ENCODE peak calls at places on chromosomes 2 and 18, in nine cellular contexts. P, I, K, A, Y, T, V, D and R are unnamed samples. For H3K4me1 and H3K36me3, the result is how much of the 10 kb centered on the place peaks cover.

GRCh38 chr2:188050716-188051115 is 241.0 kb upstream of the GULP1 start:
- DNase-seq in P (no peak), I (peak), K (no peak), A (no peak), Y (no peak), T (no peak), V (no peak), D (peak), R (no peak)

GRCh38 chr18:46481048-46481846 is 175.8 kb downstream of the LOXHD1 start:
- DNase-seq in P (no peak), I (peak), K (peak), A (peak), Y (no peak), T (no peak), V (no peak), D (peak), R (peak)

GRCh38 chr2:181158453-181158852 is 178.0 kb downstream of the UBE2E3 start:
- DNase-seq in P (no peak), I (no peak), K (no peak), A (no peak), Y (no peak), T (no peak), V (no peak), D (no peak), R (no peak)

GRCh38 chr18:54316071-54316820 is 41.4 kb downstream of the STARD6 start:
- DNase-seq in P (no peak), I (no peak), K (no peak), A (no peak), Y (no peak), T (no peak), V (no peak), D (peak), R (no peak)

GRCh38 chr18:31683968-31684278 is 458 bp downstream of the B4GALT6 start:
- DNase-seq in P (no peak), I (no peak), K (no peak), A (no peak), Y (no peak), T (no peak), V (no peak), D (no peak), R (no peak)

GRCh38 chr2:230893881-230894781 is 29.4 kb downstream of the ITM2C start:
- DNase-seq in P (peak), I (no peak), K (no peak), A (peak), Y (no peak), T (no peak), V (no peak), D (no peak), R (no peak)

GRCh38 chr2:160652236-160652635 is 158.6 kb upstream of the RBMS1 start:
- DNase-seq in P (peak), I (peak), K (peak), A (peak), Y (no peak), T (no peak), V (peak), D (peak), R (no peak)

GRCh38 chr2:234191819-234192407 is 141.4 kb downstream of the SPP2 start:
- DNase-seq in P (no peak), I (peak), K (no peak), A (no peak), Y (no peak), T (no peak), V (no peak), D (peak), R (no peak)

GRCh38 chr2:201070966-201071304 is 536 bp downstream of the HYCC2 start:
- DNase-seq in P (no peak), I (no peak), K (no peak), A (peak), Y (no peak), T (no peak), V (no peak), D (peak), R (no peak)

GRCh38 chr2:232363784-232364615 is 14.6 kb upstream of the ALPP start:
- DNase-seq in P (peak), I (no peak), K (no peak), A (no peak), Y (no peak), T (no peak), V (no peak), D (peak), R (no peak)

GRCh38 chr2:130832296-130832940 is 4.3 kb upstream of the ARHGEF4 start:
- DNase-seq in P (peak), I (no peak), K (no peak), A (no peak), Y (no peak), T (no peak), V (no peak), D (no peak), R (no peak)

GRCh38 chr2:130835766-130836015 is 1.0 kb upstream of the ARHGEF4 start:
- DNase-seq in P (no peak), I (no peak), K (no peak), A (no peak), Y (no peak), T (no peak), V (no peak), D (no peak), R (no peak)

GRCh38 chr2:130834923-130835765 is 1.6 kb upstream of the ARHGEF4 start:
- DNase-seq in P (peak), I (no peak), K (no peak), A (no peak), Y (no peak), T (no peak), V (no peak), D (no peak), R (no peak)

GRCh38 chr2:130836501-130837174 is at the start of gene ARHGEF4:
- DNase-seq in P (peak), I (no peak), K (no peak), A (peak), Y (no peak), T (no peak), V (no peak), D (peak), R (no peak)

DNA sequence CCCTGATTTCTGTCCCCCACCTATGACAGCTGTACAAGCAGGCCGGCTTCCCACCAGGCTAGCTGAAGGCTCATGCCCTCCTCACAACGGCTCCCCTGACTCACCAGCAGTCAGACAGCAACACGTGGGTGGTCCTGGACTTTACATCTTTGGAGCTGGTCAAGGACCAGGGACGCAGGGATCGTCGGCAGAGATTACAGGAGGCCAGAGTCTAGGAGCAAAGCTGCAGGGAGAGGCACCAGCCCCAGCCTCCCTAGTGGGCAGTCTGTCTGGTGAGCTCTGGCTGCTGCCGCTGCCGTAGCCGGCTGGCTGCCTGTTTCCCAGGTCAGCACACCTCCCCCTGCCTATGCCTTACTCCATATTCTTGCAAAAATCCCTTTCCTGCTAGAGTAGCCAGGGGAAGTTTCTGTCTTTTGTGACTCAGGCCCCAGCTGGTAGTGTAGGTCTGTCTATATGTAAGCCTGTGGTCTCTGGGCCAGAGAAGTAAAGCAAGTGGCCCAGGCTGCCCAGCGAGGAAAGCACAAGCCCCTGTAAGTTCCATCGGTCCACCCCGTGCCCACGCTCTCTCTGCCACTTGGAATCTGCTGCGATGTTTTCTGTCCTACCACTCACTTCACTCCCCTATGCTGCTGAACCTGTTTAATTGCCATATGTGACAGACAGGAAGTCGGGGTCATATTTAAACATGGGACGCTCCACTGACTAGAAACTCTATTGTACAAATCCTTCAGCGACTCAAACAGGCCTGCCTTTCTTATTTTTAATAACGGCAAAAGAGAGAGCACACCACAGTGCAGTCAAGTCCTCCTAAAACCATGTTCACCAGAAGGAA is 2.4 kb upstream of the ARHGEF4 start:
- DNase-seq in P (peak), I (peak), K (no peak), A (no peak), Y (no peak), T (no peak), V (no peak), D (peak), R (no peak)
- H3K4me1 ChIP-seq in P (under half), I (under half), K (under half), A (under half), Y (under half), T (under half), V (under half), D (under half), R (under half)

GRCh38 chr2:46068604-46069003 is 228.6 kb upstream of the EPAS1 start:
- DNase-seq in P (no peak), I (no peak), K (no peak), A (no peak), Y (no peak), T (no peak), V (no peak), D (no peak), R (no peak)
- H3K27ac ChIP-seq in P (no peak), I (peak), K (no peak), A (no peak), Y (no peak), T (peak), V (no peak), D (no peak), R (no peak)

DNA sequence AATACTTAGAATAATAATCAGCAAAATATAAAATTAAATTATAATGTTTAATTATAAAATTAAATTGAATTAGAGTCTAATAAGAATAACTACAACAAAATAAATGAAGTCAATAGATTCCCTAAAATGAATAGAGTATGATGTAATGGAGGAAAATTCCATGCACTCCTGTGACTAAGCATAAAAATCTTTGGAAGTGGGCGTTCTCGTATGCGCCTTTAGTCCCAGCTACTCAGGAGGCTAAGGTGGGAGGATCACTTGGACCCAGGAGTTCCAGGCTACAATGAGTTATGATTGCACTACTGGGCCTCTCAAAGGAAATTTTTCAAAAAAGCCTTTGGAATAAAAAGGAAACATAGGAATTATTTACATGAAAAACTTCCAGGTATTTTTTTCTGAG is 955.4 kb upstream of the POU3F3 start:
- DNase-seq in P (no peak), I (peak), K (no peak), A (no peak), Y (no peak), T (no peak), V (no peak), D (no peak), R (no peak)
- H3K36me3 ChIP-seq in P (under half), I (under half), K (under half), A (under half), Y (under half), T (under half), V (under half), D (under half), R (under half)

DNA sequence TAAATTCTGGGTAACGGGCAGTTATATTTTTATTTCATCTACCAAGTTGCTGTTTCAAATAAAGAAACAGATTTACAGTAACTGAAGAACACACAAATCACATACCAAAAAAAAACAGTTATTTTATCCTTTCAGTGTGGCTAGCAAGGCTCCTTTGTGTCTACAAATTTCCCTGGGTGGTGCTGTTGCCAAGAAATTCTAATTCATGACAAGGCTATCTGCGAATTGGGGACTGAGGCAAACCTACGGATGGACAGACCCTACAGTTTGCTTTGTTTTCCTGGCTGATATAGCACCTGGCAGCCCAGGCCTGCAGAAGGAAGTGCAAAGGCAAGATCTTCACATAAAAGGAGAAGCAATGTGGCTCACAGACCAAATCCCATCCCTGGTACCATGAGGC is 4.5 kb downstream of the KLF7 start:
- DNase-seq in P (no peak), I (no peak), K (no peak), A (no peak), Y (no peak), T (no peak), V (no peak), D (no peak), R (no peak)
- H3K4me1 ChIP-seq in P (half or more), I (under half), K (under half), A (under half), Y (under half), T (under half), V (under half), D (under half), R (under half)

DNA sequence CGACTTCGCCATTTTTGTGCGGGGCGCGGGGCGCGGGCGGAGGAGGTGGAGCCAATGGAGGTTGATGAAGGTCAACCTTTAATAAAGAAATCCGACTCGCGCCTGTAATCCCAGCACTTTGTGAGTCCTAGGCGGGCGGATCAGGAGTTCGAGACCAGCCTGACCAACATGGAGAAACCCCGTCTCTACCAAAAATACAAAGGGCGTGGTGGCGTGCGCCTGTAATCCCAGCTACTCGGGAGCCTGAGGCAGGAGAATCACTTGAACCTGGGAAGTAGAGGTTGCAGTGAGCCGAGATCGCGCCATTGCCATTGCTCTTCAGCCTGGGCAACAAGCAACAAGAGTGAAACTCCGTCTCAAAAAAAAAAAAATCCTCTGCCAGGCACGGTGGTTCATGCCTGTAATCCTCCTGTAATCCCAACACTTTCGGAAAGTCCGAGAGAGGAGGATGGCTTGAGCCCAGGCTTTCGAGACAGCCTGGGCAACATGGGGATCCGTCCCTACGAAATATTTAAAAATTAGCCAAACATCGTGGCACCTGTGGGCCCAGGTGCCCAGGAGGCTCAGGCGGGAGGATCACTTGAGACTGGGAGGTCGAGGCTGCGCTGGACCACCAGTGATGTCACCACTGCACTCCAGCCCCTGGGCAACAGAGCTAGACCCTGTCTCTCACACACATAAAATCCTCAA is 490 bp upstream of the PREB start:
- DNase-seq in P (no peak), I (no peak), K (no peak), A (no peak), Y (no peak), T (no peak), V (no peak), D (no peak), R (no peak)
- H3K27ac ChIP-seq in P (peak), I (no peak), K (peak), A (no peak), Y (no peak), T (peak), V (peak), D (no peak), R (peak)

GRCh38 chr2:159228006-159228655 is 58.4 kb downstream of the WDSUB1 start:
- DNase-seq in P (no peak), I (peak), K (no peak), A (no peak), Y (no peak), T (no peak), V (no peak), D (no peak), R (no peak)

GRCh38 chr2:159226059-159226461 is 60.4 kb downstream of the WDSUB1 start:
- DNase-seq in P (no peak), I (peak), K (peak), A (no peak), Y (no peak), T (no peak), V (no peak), D (peak), R (no peak)

GRCh38 chr2:159227467-159227866 is 59.0 kb downstream of the WDSUB1 start:
- DNase-seq in P (no peak), I (no peak), K (peak), A (no peak), Y (no peak), T (no peak), V (no peak), D (no peak), R (no peak)

GRCh38 chr2:159225025-159226016 is 61.2 kb downstream of the WDSUB1 start:
- DNase-seq in P (no peak), I (no peak), K (no peak), A (no peak), Y (no peak), T (no peak), V (no peak), D (no peak), R (no peak)

GRCh38 chr2:159226608-159227007 is 59.9 kb downstream of the WDSUB1 start:
- DNase-seq in P (no peak), I (no peak), K (no peak), A (no peak), Y (no peak), T (no peak), V (no peak), D (no peak), R (no peak)
- H3K36me3 ChIP-seq in P (under half), I (under half), K (under half), A (under half), Y (under half), T (under half), V (under half), D (under half), R (under half)

GRCh38 chr2:25398534-25398933 is 56.8 kb upstream of the DNMT3A start:
- DNase-seq in P (no peak), I (no peak), K (no peak), A (no peak), Y (no peak), T (no peak), V (no peak), D (no peak), R (no peak)

GRCh38 chr2:25401307-25402021 is 59.7 kb upstream of the DNMT3A start:
- DNase-seq in P (no peak), I (no peak), K (no peak), A (no peak), Y (no peak), T (no peak), V (no peak), D (no peak), R (no peak)

GRCh38 chr2:25397777-25398176 is 56.1 kb upstream of the DNMT3A start:
- DNase-seq in P (no peak), I (no peak), K (no peak), A (no peak), Y (no peak), T (no peak), V (no peak), D (no peak), R (no peak)

GRCh38 chr2:25402477-25402876 is 60.8 kb upstream of the DNMT3A start:
- DNase-seq in P (no peak), I (no peak), K (no peak), A (no peak), Y (no peak), T (no peak), V (no peak), D (no peak), R (no peak)

DNA sequence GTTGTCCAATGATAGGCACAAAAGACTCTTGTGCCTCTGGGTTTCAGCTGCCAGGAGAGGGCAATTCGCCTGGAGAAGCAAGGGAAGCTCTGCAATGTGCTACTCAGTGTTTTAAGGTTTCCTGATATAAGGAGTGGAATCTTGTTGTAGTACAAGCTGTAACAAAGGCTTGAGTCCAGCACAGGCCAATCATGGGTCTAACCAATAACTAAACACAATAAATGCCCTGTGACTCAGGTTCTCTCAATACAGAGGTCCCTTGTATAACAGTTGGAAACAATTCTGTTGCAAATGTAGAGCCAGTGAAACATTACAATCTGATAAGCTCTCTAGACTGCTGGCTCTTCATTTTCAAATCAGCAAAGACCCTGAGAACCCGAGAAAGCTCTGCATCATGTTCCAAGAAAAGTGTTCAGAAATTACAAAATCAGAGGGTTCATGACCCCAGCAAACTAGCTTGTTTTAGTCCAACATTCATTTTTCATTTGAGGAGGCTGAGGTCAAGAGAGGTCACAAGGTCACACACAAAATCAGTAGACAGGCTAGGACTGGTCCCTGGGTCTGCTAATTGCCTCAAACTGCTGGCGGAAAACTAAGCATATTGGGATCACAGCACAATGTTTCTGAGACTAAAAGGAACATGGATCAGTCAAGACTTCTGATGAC is 59.0 kb upstream of the DNMT3A start:
- DNase-seq in P (no peak), I (no peak), K (no peak), A (no peak), Y (no peak), T (no peak), V (no peak), D (no peak), R (no peak)
- H3K4me1 ChIP-seq in P (under half), I (under half), K (under half), A (under half), Y (under half), T (under half), V (under half), D (under half), R (under half)

GRCh38 chr18:24736686-24737085 is 276.2 kb downstream of the HRH4 start:
- DNase-seq in P (no peak), I (no peak), K (no peak), A (no peak), Y (no peak), T (no peak), V (no peak), D (no peak), R (no peak)

GRCh38 chr18:24741961-24742738 is 281.7 kb downstream of the HRH4 start:
- DNase-seq in P (no peak), I (no peak), K (no peak), A (no peak), Y (no peak), T (no peak), V (no peak), D (no peak), R (no peak)
- H3K27ac ChIP-seq in P (no peak), I (no peak), K (no peak), A (no peak), Y (no peak), T (no peak), V (peak), D (no peak), R (no peak)